ENCODE peak calls at places on chromosomes 3 and 15, in seven cellular contexts. One of them, this sample, is unnamed. For H3K9me3, the result is how much of the 10 kb centered on the place peaks cover.

GRCh38 chr3:43394071-43394501 is 107.7 kb downstream of the SNRK start:
- DNase-seq in uterus: peak
- DNase-seq in sigmoid colon: peak
- DNase-seq in A549: no peak
- DNase-seq in fibroblast of lung: peak
- DNase-seq in testis: no peak
- DNase-seq in HCT116: no peak
- DNase-seq in this sample: peak

GRCh38 chr3:94026623-94027022 is 1.8 kb downstream of the STX19 start:
- DNase-seq in HCT116: no peak
- DNase-seq in uterus: no peak
- DNase-seq in A549: no peak
- DNase-seq in sigmoid colon: no peak
- DNase-seq in fibroblast of lung: no peak
- DNase-seq in testis: no peak
- DNase-seq in this sample: no peak

GRCh38 chr3:104547040-104547439 is 819.7 kb upstream of the ALCAM start:
- DNase-seq in fibroblast of lung: no peak
- DNase-seq in HCT116: no peak
- DNase-seq in uterus: no peak
- DNase-seq in A549: no peak
- DNase-seq in testis: no peak
- DNase-seq in sigmoid colon: no peak
- DNase-seq in this sample: no peak

GRCh38 chr3:49998326-49998725 is 58.4 kb downstream of the RBM6 start:
- DNase-seq in A549: peak
- DNase-seq in fibroblast of lung: peak
- DNase-seq in HCT116: no peak
- DNase-seq in uterus: no peak
- DNase-seq in sigmoid colon: no peak
- DNase-seq in testis: no peak
- DNase-seq in this sample: peak

GRCh38 chr3:58963928-58964497 is 85.8 kb downstream of the CFAP20DC start:
- DNase-seq in HCT116: no peak
- DNase-seq in uterus: no peak
- DNase-seq in testis: no peak
- DNase-seq in A549: no peak
- DNase-seq in fibroblast of lung: peak
- DNase-seq in sigmoid colon: no peak
- DNase-seq in this sample: no peak

GRCh38 chr15:45668386-45668785 is 33.6 kb downstream of the SQOR start:
- DNase-seq in HCT116: no peak
- DNase-seq in sigmoid colon: no peak
- DNase-seq in A549: no peak
- DNase-seq in fibroblast of lung: no peak
- DNase-seq in uterus: no peak
- DNase-seq in testis: no peak
- DNase-seq in this sample: no peak

GRCh38 chr15:73981761-73982222 is 10.3 kb downstream of the STOML1 start:
- DNase-seq in uterus: no peak
- DNase-seq in fibroblast of lung: no peak
- DNase-seq in HCT116: no peak
- DNase-seq in testis: no peak
- DNase-seq in A549: no peak
- DNase-seq in sigmoid colon: peak
- DNase-seq in this sample: no peak

GRCh38 chr15:68518785-68519430 is 59.9 kb upstream of the CORO2B start:
- DNase-seq in fibroblast of lung: no peak
- DNase-seq in testis: no peak
- DNase-seq in A549: no peak
- DNase-seq in sigmoid colon: no peak
- DNase-seq in HCT116: no peak
- DNase-seq in uterus: no peak
- DNase-seq in this sample: no peak

GRCh38 chr3:10219737-10220136 is 28.5 kb upstream of the TATDN2 start:
- DNase-seq in testis: no peak
- DNase-seq in fibroblast of lung: no peak
- DNase-seq in uterus: no peak
- DNase-seq in sigmoid colon: no peak
- DNase-seq in HCT116: no peak
- DNase-seq in A549: no peak
- DNase-seq in this sample: no peak

GRCh38 chr3:15040844-15041243 is 24.3 kb downstream of the MRPS25 start:
- DNase-seq in testis: peak
- DNase-seq in A549: no peak
- DNase-seq in fibroblast of lung: no peak
- DNase-seq in uterus: no peak
- DNase-seq in HCT116: no peak
- DNase-seq in sigmoid colon: no peak
- DNase-seq in this sample: no peak

GRCh38 chr15:70420421-70421196 is 322.9 kb upstream of the TLE3 start:
- DNase-seq in sigmoid colon: no peak
- DNase-seq in testis: no peak
- DNase-seq in A549: no peak
- DNase-seq in uterus: no peak
- DNase-seq in HCT116: no peak
- DNase-seq in fibroblast of lung: no peak
- DNase-seq in this sample: no peak

GRCh38 chr15:83650831-83651230 is 3.1 kb upstream of the ADAMTSL3 start:
- DNase-seq in fibroblast of lung: no peak
- DNase-seq in testis: no peak
- DNase-seq in HCT116: no peak
- DNase-seq in A549: no peak
- DNase-seq in uterus: no peak
- DNase-seq in sigmoid colon: no peak
- DNase-seq in this sample: no peak

GRCh38 chr15:73620078-73620477 is 13.1 kb downstream of the NPTN start:
- DNase-seq in HCT116: no peak
- DNase-seq in testis: no peak
- DNase-seq in sigmoid colon: no peak
- DNase-seq in fibroblast of lung: no peak
- DNase-seq in A549: no peak
- DNase-seq in uterus: no peak
- DNase-seq in this sample: no peak

GRCh38 chr3:165406425-165406824 is 210.2 kb upstream of the SLITRK3 start:
- DNase-seq in sigmoid colon: no peak
- DNase-seq in HCT116: no peak
- DNase-seq in A549: no peak
- DNase-seq in fibroblast of lung: no peak
- DNase-seq in testis: no peak
- DNase-seq in uterus: no peak
- DNase-seq in this sample: no peak

DNA sequence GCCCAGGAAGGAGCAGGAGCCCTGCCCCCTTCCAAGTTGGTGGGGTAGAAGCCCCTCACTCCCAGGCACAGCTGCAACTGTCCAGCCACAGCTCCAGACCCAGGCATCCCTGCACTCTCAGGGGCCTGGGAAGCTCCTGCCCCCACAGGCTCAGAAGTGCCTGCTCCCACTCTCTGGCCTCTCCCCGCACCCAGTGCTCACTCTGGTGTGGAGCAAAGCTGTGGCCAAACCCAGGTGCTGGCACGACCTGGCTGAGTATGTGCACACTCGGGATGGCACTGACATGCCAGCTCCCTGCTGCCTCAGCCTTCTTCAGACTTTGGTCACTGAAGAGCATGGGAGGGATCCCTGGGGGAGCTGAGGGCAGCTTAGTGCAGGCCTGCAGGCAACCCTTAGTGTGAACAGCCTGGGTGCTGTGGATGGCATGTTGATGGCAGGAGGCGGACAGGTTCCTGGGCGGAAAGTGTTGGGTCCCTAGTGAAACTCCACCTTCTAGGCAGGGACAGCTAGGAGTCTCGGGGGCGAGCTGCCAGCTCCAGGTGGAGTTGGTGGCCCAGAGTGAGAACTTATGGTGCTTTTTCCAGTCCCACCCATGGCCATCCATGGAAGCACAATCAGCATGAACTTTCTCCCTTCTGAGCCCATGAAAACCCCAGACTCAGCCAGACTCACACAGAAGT is 489.2 kb upstream of the ROBO2 start:
- DNase-seq in testis: no peak
- DNase-seq in fibroblast of lung: no peak
- DNase-seq in uterus: no peak
- DNase-seq in A549: no peak
- DNase-seq in HCT116: no peak
- DNase-seq in sigmoid colon: no peak
- DNase-seq in this sample: no peak
- H3K9me3 ChIP-seq in testis: under half
- H3K9me3 ChIP-seq in fibroblast of lung: under half
- H3K9me3 ChIP-seq in uterus: under half
- H3K9me3 ChIP-seq in A549: under half
- H3K9me3 ChIP-seq in HCT116: under half
- H3K9me3 ChIP-seq in sigmoid colon: under half
- H3K9me3 ChIP-seq in this sample: under half

GRCh38 chr15:25207369-25207768 is 231.5 kb downstream of the UBE3A start:
- DNase-seq in testis: no peak
- DNase-seq in HCT116: no peak
- DNase-seq in A549: no peak
- DNase-seq in sigmoid colon: no peak
- DNase-seq in uterus: no peak
- DNase-seq in fibroblast of lung: no peak
- DNase-seq in this sample: no peak

DNA sequence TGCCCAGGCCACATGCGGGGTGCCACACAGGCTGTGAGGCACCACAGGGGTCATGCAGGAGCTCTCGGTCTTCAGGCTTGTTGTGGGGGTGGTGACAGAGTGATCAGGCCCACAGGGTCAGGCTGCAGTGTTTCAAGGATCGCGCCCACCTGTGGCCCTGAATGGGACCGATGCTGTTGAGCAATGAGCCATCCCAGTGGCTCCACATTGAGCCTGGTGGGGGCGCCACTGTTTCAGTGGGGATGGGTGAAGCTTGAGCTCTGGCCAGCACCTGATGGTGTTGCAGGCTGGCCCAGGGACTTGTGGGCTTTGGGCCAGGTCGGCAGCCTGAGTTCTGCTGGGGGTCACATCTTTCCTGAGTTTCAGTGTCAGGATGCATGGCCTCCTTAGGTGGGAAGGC is 230.1 kb downstream of the UBE3A start:
- DNase-seq in fibroblast of lung: no peak
- DNase-seq in testis: no peak
- DNase-seq in A549: no peak
- DNase-seq in sigmoid colon: no peak
- DNase-seq in HCT116: no peak
- DNase-seq in uterus: no peak
- DNase-seq in this sample: no peak
- H3K9me3 ChIP-seq in fibroblast of lung: under half
- H3K9me3 ChIP-seq in testis: under half
- H3K9me3 ChIP-seq in A549: under half
- H3K9me3 ChIP-seq in sigmoid colon: under half
- H3K9me3 ChIP-seq in HCT116: under half
- H3K9me3 ChIP-seq in uterus: under half
- H3K9me3 ChIP-seq in this sample: under half

GRCh38 chr15:27638950-27639349 is 460.2 kb downstream of the OCA2 start:
- DNase-seq in A549: no peak
- DNase-seq in sigmoid colon: no peak
- DNase-seq in testis: no peak
- DNase-seq in fibroblast of lung: no peak
- DNase-seq in HCT116: no peak
- DNase-seq in uterus: no peak
- DNase-seq in this sample: no peak
- H3K9me3 ChIP-seq in A549: under half
- H3K9me3 ChIP-seq in sigmoid colon: under half
- H3K9me3 ChIP-seq in testis: under half
- H3K9me3 ChIP-seq in fibroblast of lung: under half
- H3K9me3 ChIP-seq in HCT116: under half
- H3K9me3 ChIP-seq in uterus: under half
- H3K9me3 ChIP-seq in this sample: under half

DNA sequence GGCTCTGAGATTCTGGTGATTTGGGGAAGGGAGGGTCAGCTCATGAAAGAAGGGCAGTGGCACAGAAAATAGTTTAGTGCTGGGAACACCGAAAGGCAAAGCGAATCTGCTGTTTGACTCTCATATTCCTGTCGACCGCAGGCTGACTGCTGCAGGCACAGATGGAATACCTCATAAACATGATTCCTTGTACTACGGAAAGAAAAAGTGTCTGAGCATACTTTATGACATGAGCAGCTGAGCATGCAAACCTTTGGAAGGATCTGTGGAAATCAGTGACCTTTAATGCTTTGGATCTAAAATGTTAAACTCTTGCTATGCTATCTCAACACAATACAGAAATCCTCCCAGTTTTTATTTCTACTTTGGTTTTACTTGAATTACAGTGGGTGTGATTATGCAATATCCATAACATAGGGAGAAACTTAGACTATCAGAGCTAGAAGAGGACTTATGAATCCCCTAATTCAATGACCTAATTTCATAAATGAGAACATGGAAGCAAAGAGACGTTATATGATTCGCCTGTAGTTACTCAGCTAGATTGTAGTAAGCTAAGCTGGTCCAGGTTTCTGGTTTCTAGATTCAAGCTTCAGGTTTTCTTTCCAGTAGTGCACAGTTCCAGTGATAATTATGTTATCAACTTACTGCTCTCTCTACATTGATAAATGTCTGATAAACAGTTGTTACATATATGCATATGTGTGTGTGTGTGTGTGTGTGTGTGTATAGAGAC is 127.5 kb upstream of the GBE1 start:
- DNase-seq in sigmoid colon: no peak
- DNase-seq in A549: no peak
- DNase-seq in testis: no peak
- DNase-seq in HCT116: no peak
- DNase-seq in uterus: no peak
- DNase-seq in fibroblast of lung: peak
- DNase-seq in this sample: peak
- H3K9me3 ChIP-seq in sigmoid colon: under half
- H3K9me3 ChIP-seq in A549: under half
- H3K9me3 ChIP-seq in testis: under half
- H3K9me3 ChIP-seq in HCT116: under half
- H3K9me3 ChIP-seq in uterus: under half
- H3K9me3 ChIP-seq in fibroblast of lung: under half
- H3K9me3 ChIP-seq in this sample: under half

DNA sequence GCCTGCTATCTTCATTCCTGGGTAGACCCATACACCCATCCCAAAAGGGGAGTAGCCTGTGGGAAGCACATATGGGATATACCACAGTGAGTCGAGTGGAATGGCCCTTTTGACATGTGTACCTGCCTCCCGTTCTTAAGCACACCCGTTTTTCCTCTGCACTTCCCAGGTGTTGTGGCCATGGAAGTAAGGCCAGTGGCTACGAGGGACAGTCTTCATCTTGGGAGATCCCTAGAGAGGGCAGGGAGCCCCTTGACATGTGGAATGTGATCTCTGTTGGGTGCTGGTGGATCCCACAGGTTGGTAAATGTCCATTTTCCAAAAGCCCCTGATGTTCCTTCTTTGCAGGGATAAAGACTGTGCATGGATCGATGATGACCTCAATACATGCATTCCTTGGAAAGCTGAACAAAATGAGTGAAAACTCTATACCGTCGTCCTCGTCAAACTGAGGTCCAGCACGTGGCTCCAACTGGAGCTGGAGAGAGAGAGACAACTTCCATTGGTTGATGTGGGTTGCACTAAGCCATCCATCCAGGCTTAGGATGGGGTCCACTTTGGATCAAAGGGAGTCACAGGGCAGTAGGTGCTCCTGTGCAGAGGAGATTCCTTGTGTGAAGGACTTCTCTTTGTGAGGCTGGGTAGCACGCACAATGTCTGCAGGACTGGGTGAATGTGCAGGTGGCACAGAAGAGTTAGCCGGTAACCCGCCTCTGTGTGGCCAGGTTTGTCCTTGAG is 136.8 kb downstream of the SNRPN start:
- DNase-seq in A549: no peak
- DNase-seq in fibroblast of lung: no peak
- DNase-seq in sigmoid colon: no peak
- DNase-seq in testis: no peak
- DNase-seq in HCT116: no peak
- DNase-seq in uterus: no peak
- DNase-seq in this sample: no peak
- H3K9me3 ChIP-seq in A549: under half
- H3K9me3 ChIP-seq in fibroblast of lung: under half
- H3K9me3 ChIP-seq in sigmoid colon: half or more
- H3K9me3 ChIP-seq in testis: under half
- H3K9me3 ChIP-seq in HCT116: half or more
- H3K9me3 ChIP-seq in uterus: half or more
- H3K9me3 ChIP-seq in this sample: under half

GRCh38 chr3:179493260-179493659 is 42.0 kb upstream of the GNB4 start:
- DNase-seq in fibroblast of lung: no peak
- DNase-seq in HCT116: no peak
- DNase-seq in sigmoid colon: no peak
- DNase-seq in A549: no peak
- DNase-seq in uterus: no peak
- DNase-seq in testis: no peak
- DNase-seq in this sample: no peak
- H3K9me3 ChIP-seq in fibroblast of lung: under half
- H3K9me3 ChIP-seq in HCT116: under half
- H3K9me3 ChIP-seq in sigmoid colon: under half
- H3K9me3 ChIP-seq in A549: under half
- H3K9me3 ChIP-seq in uterus: under half
- H3K9me3 ChIP-seq in testis: under half
- H3K9me3 ChIP-seq in this sample: under half

This sample was measured in cardiac muscle cell.